ENCODE peak calls at places on chromosomes 13 and 19, in eight cellular contexts. S is GM03348, G is neural crest cell, F is astrocyte, W is HS-5, X is T-helper 1 cell, J is GM06990, L is NCI-H2107. U is an unnamed sample.

GRCh38 chr13:27038323-27038722 is 133.3 kb downstream of the USP12 start:
- DNase-seq in S (peak; percentile 80), G (no peak), F (peak; percentile 93), W (peak; percentile 25), X (no peak), J (no peak), L (no peak), U (no peak)

GRCh38 chr13:111490611-111491010 is 170.2 kb downstream of the TEX29 start:
- DNase-seq in S (no peak), G (no peak), F (no peak), W (no peak), X (no peak), J (no peak), L (no peak), U (no peak)

GRCh38 chr19:6011206-6011605 is 33.3 kb upstream of the RANBP3 start:
- DNase-seq in S (no peak), G (no peak), F (no peak), W (no peak), X (no peak), J (no peak), L (no peak), U (no peak)

GRCh38 chr19:41426952-41427646 is at the start of gene B3GNT8:
- DNase-seq in S (peak; percentile 97), G (peak; percentile 44), F (peak; percentile 22), W (no peak), X (peak; percentile 42), J (peak; percentile 51), L (peak; percentile 55), U (no peak)

GRCh38 chr19:34120846-34121639 is 51.3 kb upstream of the LSM14A start:
- DNase-seq in S (peak; percentile 76), G (peak; percentile 34), F (peak; percentile 16), W (no peak), X (peak; percentile 24), J (no peak), L (no peak), U (no peak)

GRCh38 chr13:28136916-28137315 is 1.4 kb upstream of the PAN3 start:
- DNase-seq in S (no peak), G (no peak), F (no peak), W (no peak), X (no peak), J (peak; percentile 22), L (no peak), U (no peak)

GRCh38 chr19:38596057-38596981 is 21.4 kb downstream of the MAP4K1 start:
- DNase-seq in S (peak; percentile 40), G (peak; percentile 65), F (no peak), W (no peak), X (no peak), J (no peak), L (peak; percentile 30), U (no peak)

GRCh38 chr19:862529-863304 is 3.3 kb downstream of the CFD start:
- DNase-seq in S (peak; percentile 54), G (peak; percentile 60), F (no peak), W (no peak), X (peak; percentile 73), J (peak; percentile 81), L (no peak), U (no peak)

GRCh38 chr19:12527034-12527836 is 24.0 kb downstream of the ZNF564 start:
- DNase-seq in S (no peak), G (no peak), F (peak; percentile 45), W (no peak), X (no peak), J (no peak), L (no peak), U (no peak)

GRCh38 chr13:110109910-110110309 is 197.0 kb downstream of the COL4A1 start:
- DNase-seq in S (peak; percentile 94), G (no peak), F (peak; percentile 93), W (no peak), X (no peak), J (no peak), L (no peak), U (no peak)

GRCh38 chr13:99816321-99816720 is 155.2 kb downstream of the ZIC5 start:
- DNase-seq in S (no peak), G (no peak), F (no peak), W (no peak), X (no peak), J (no peak), L (no peak), U (no peak)

GRCh38 chr19:13797870-13798269 is 2.6 kb downstream of the ZSWIM4 start:
- DNase-seq in S (peak; percentile 40), G (no peak), F (peak; percentile 90), W (no peak), X (no peak), J (no peak), L (no peak), U (no peak)

GRCh38 chr19:39192846-39193245 is 3.9 kb upstream of the NCCRP1 start:
- DNase-seq in S (no peak), G (no peak), F (no peak), W (no peak), X (no peak), J (no peak), L (no peak), U (no peak)

GRCh38 chr13:50955807-50956206 is 46.2 kb downstream of the RNASEH2B start:
- DNase-seq in S (no peak), G (no peak), F (no peak), W (no peak), X (no peak), J (no peak), L (no peak), U (no peak)

GRCh38 chr19:3350014-3350663 is 16.2 kb upstream of the NFIC start:
- DNase-seq in S (no peak), G (no peak), F (no peak), W (no peak), X (no peak), J (no peak), L (peak; percentile 48), U (no peak)

GRCh38 chr13:95676100-95676774 is 702 bp upstream of the DNAJC3 start:
- DNase-seq in S (peak; percentile 10), G (peak; percentile 1), F (peak; percentile 47), W (no peak), X (no peak), J (no peak), L (no peak), U (no peak)

GRCh38 chr13:111219306-111219705 is 101.1 kb upstream of the TEX29 start:
- DNase-seq in S (peak; percentile 61), G (no peak), F (peak; percentile 87), W (no peak), X (no peak), J (no peak), L (no peak), U (no peak)

GRCh38 chr13:26867451-26868067 is 107.0 kb upstream of the GPR12 start:
- DNase-seq in S (peak; percentile 44), G (peak; percentile 45), F (peak; percentile 10), W (no peak), X (no peak), J (no peak), L (no peak), U (no peak)

GRCh38 chr13:41746259-41746658 is 214.7 kb downstream of the VWA8 start:
- DNase-seq in S (peak; percentile 44), G (no peak), F (peak; percentile 81), W (peak; percentile 10), X (no peak), J (no peak), L (no peak), U (no peak)

GRCh38 chr19:2123682-2124387 is 27.1 kb downstream of the IZUMO4 start:
- DNase-seq in S (no peak), G (peak; percentile 29), F (no peak), W (no peak), X (no peak), J (no peak), L (no peak), U (no peak)

GRCh38 chr13:80342541-80343371 is 1.8 kb upstream of the SPRY2 start:
- DNase-seq in S (peak; percentile 89), G (peak; percentile 92), F (peak; percentile 48), W (no peak), X (peak; percentile 36), J (peak; percentile 81), L (peak; percentile 2), U (no peak)

GRCh38 chr13:113654591-113655357 is 3.2 kb downstream of the ATP4B start:
- DNase-seq in S (no peak), G (no peak), F (no peak), W (no peak), X (no peak), J (no peak), L (no peak), U (no peak)

GRCh38 chr13:108276060-108276459 is 6.5 kb downstream of the TNFSF13B start:
- DNase-seq in S (no peak), G (no peak), F (no peak), W (no peak), X (no peak), J (no peak), L (no peak), U (no peak)

GRCh38 chr19:56751078-56751489 is 79.5 kb upstream of the ZNF835 start:
- DNase-seq in S (no peak), G (no peak), F (no peak), W (no peak), X (no peak), J (no peak), L (no peak), U (no peak)

GRCh38 chr13:67880916-67881315 is 650.8 kb upstream of the PCDH9 start:
- DNase-seq in S (no peak), G (no peak), F (peak; percentile 59), W (peak; percentile 25), X (no peak), J (no peak), L (no peak), U (no peak)

GRCh38 chr19:38093587-38093986 is 130.4 kb downstream of the DPF1 start:
- DNase-seq in S (no peak), G (no peak), F (no peak), W (no peak), X (no peak), J (no peak), L (no peak), U (no peak)

GRCh38 chr13:54950546-54950945 is 1921.9 kb downstream of the OLFM4 start:
- DNase-seq in S (no peak), G (no peak), F (no peak), W (no peak), X (no peak), J (no peak), L (no peak), U (no peak)